ENCODE peak calls at places on chromosomes 16 and 17, in six cellular contexts. H is endodermal cell, T is SK-N-SH, J is dorsolateral prefrontal cortex, K is HepG2, L is heart left ventricle. O is an unnamed sample.

GRCh38 chr16:14640538-14640937 is 7.8 kb downstream of the BFAR start:
- DNase-seq in L (no peak), T (no peak), J (no peak), K (no peak), H (no peak), O (no peak)

GRCh38 chr17:57788710-57789109 is 43.6 kb upstream of the CCDC182 start:
- DNase-seq in K (no peak), J (no peak), T (no peak), H (no peak), L (no peak), O (no peak)

GRCh38 chr17:79192503-79193500 is 118.2 kb downstream of the ENGASE start:
- DNase-seq in J (no peak), L (peak), K (no peak), H (peak), T (no peak), O (no peak)

GRCh38 chr16:3469736-3470135 is 25.6 kb downstream of the C16orf90 start:
- DNase-seq in K (no peak), T (no peak), J (no peak), H (peak), L (no peak), O (no peak)

GRCh38 chr17:48634446-48635208 is 8.5 kb upstream of the HOXB9 start:
- DNase-seq in K (no peak), T (no peak), H (peak), L (no peak), J (no peak), O (no peak)

GRCh38 chr17:10177131-10177920 is 21.1 kb downstream of the GAS7 start:
- DNase-seq in L (no peak), K (no peak), H (peak), J (no peak), T (no peak), O (no peak)

GRCh38 chr16:54446639-54447038 is 160.1 kb upstream of the IRX3 start:
- DNase-seq in H (no peak), K (no peak), T (no peak), L (peak), J (peak), O (peak)

GRCh38 chr16:57540906-57541753 is 1.3 kb upstream of the ADGRG5 start:
- DNase-seq in L (no peak), H (peak), J (no peak), T (peak), K (no peak), O (no peak)

GRCh38 chr17:74512041-74512440 is 19.2 kb downstream of the CD300LB start:
- DNase-seq in T (no peak), K (no peak), J (no peak), H (no peak), L (no peak), O (no peak)

GRCh38 chr16:10767127-10767526 is 23.5 kb downstream of the NUBP1 start:
- DNase-seq in T (peak), K (no peak), H (no peak), L (no peak), J (no peak), O (no peak)

GRCh38 chr16:24552705-24553104 is 13.3 kb downstream of the RBBP6 start:
- DNase-seq in K (no peak), L (no peak), J (no peak), T (no peak), H (no peak), O (no peak)

GRCh38 chr17:2050246-2050866 is 4.5 kb upstream of the HIC1 start:
- DNase-seq in J (no peak), T (peak), L (peak), K (no peak), H (peak), O (no peak)

GRCh38 chr17:78707923-78708322 is 74.2 kb downstream of the CYTH1 start:
- DNase-seq in H (no peak), T (no peak), J (no peak), L (no peak), K (no peak), O (no peak)

GRCh38 chr16:31484491-31485171 is 1.7 kb downstream of the SLC5A2 start:
- DNase-seq in L (no peak), T (no peak), J (no peak), H (peak), K (peak), O (no peak)

GRCh38 chr16:21574372-21574771 is 25.0 kb upstream of the METTL9 start:
- DNase-seq in T (no peak), K (no peak), H (no peak), L (no peak), J (no peak), O (no peak)

GRCh38 chr16:10835281-10835931 is 16.8 kb upstream of the TVP23A start:
- DNase-seq in T (no peak), L (no peak), J (no peak), K (no peak), H (no peak), O (no peak)

GRCh38 chr17:59503489-59503888 is 61.9 kb upstream of the DHX40 start:
- DNase-seq in H (no peak), K (no peak), J (no peak), L (no peak), T (no peak), O (no peak)

GRCh38 chr17:1455291-1455747 is 713 bp downstream of the CRK start:
- DNase-seq in H (peak), L (peak), K (peak), J (peak), T (peak), O (peak)

GRCh38 chr17:35763767-35764122 is 3.1 kb downstream of the C17orf50 start:
- DNase-seq in K (no peak), H (no peak), T (no peak), L (no peak), J (no peak), O (no peak)

GRCh38 chr16:4157376-4157825 is 41.2 kb upstream of the ADCY9 start:
- DNase-seq in L (no peak), T (no peak), J (no peak), K (peak), H (no peak), O (no peak)

GRCh38 chr16:68646948-68647659 is 2.0 kb downstream of the CDH3 start:
- DNase-seq in L (no peak), T (no peak), J (no peak), K (no peak), H (no peak), O (no peak)

GRCh38 chr17:14156689-14157088 is 80.0 kb downstream of the CDRT15 start:
- DNase-seq in L (no peak), H (no peak), J (no peak), K (peak), T (no peak), O (peak)

GRCh38 chr17:69810326-69811035 is 264.5 kb upstream of the KCNJ16 start:
- DNase-seq in T (no peak), H (no peak), K (no peak), J (no peak), L (no peak), O (no peak)

GRCh38 chr17:56291226-56291805 is 138.0 kb downstream of the ANKFN1 start:
- DNase-seq in T (no peak), L (no peak), K (no peak), J (no peak), H (no peak), O (no peak)

GRCh38 chr16:51577621-51578303 is 426.7 kb upstream of the SALL1 start:
- DNase-seq in K (no peak), T (no peak), H (no peak), J (no peak), L (no peak), O (no peak)

GRCh38 chr16:1917665-1918111 is 527 bp downstream of the HS3ST6 start:
- DNase-seq in K (no peak), L (no peak), T (no peak), H (no peak), J (no peak), O (no peak)
- H3K4me3 ChIP-seq in K (no peak), L (no peak), T (no peak), H (no peak), J (no peak), O (no peak)

DNA sequence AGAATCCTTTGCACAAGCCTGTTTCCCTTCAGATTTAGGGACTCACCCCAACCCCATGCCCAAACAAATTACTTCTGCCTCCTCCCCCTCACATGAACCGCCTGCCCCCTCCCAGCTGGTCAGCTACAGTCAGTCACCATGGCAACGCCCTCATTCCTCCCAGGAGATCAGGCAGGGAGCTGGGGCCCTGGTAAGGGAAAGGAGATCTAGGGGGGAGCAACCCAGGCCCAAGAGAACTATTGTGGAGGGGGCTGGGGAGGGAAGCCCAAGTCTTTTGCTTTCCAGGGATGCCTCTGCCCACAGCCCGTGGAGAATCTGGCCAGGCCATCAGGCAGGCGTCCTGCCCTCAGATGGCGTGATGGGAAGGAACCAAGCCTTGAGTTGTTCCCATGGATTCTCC is 2.8 kb downstream of the FAM171A2 start:
- DNase-seq in J (peak), T (peak), K (no peak), L (no peak), H (no peak), O (no peak)
- H3K4me3 ChIP-seq in J (no peak), T (no peak), K (no peak), L (no peak), H (no peak), O (no peak)

GRCh38 chr17:77142689-77143088 is 1.9 kb downstream of the SEC14L1 start:
- DNase-seq in K (no peak), J (no peak), T (no peak), L (no peak), H (no peak), O (no peak)
- H3K4me3 ChIP-seq in K (no peak), J (peak), T (peak), L (peak), H (no peak), O (no peak)

GRCh38 chr17:29279397-29280070 is 14.4 kb downstream of the NUFIP2 start:
- DNase-seq in J (no peak), T (no peak), H (no peak), L (no peak), K (no peak), O (no peak)
- H3K4me3 ChIP-seq in J (no peak), T (no peak), H (peak), L (no peak), K (no peak), O (no peak)

DNA sequence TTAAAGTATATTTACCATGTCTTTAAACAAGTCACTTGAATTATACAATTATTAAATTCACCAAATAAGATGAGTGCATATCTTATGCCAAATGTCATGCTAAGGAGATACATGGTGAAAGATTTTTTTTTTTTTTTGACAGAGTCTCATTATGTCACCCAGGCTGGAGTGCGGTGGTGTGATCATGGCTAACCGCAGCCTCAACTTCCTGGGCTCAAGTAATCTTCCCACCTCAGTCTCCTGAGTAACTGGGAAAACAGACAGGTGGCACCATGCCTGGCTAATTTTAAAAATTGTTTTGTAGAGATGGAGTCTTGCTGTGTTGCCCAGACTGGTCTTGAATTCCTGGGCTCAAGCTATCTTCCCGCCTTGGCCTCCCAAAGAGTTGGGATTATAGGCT is 149.0 kb upstream of the GOT2 start:
- DNase-seq in H (no peak), K (no peak), T (no peak), J (no peak), L (no peak), O (no peak)
- H3K4me3 ChIP-seq in H (no peak), K (no peak), T (no peak), J (no peak), L (no peak), O (no peak)

DNA sequence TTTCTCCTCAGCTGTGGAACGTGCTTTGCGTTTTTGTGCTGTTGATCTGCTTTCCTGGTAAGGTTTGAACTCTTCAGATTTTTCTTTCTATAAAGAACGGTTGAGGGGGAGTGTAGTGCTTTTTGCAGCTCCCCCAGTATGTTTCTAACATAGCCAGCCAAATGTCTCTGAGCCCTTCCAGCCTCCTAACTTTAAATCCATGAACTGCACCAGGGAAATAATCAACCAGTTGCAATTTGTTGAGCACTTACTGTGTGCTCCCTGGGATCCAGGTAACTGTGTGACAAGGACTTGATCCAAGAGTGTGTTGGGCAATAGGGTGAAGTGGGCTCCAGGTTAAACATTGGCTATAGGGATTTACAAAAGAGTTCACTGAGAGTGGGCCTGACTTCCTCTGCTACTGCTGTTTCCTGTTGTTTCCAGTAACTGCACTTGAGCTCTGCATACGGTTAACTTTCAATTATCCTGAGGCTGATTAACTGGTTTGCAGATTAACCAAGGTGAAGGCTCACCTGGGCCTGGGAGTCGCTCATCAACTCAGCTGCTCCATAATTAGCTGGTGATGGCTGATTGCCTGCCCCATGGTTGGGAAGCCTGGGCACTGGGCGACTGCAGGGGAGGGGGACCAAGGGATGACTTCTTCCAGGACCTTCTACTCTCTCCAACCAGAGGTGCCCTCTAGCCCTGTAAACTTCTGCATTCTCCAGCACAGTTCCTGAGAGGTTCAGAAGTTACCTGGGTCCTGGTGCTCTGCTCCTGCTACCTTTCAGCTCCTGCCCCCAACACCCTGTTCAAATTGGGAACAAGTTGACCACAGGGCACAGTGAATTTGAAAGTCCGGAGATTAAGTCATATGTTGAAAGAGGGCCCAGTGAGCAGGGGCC is 19.5 kb downstream of the HLF start:
- DNase-seq in H (peak), K (peak), J (no peak), L (no peak), T (no peak), O (no peak)
- H3K4me3 ChIP-seq in H (no peak), K (peak), J (no peak), L (no peak), T (no peak), O (no peak)

GRCh38 chr17:41315814-41316430 is 412 bp upstream of the KRTAP17-1 start:
- DNase-seq in L (no peak), K (no peak), H (peak), T (no peak), J (no peak), O (no peak)
- H3K4me3 ChIP-seq in L (no peak), K (no peak), H (no peak), T (no peak), J (no peak), O (no peak)